ENCODE peak calls at places on chromosome 18, in six cellular contexts. One of them, this sample, is unnamed.

GRCh38 chr18:61833978-61834377 is 58.8 kb downstream of the RNF152 start:
- DNase-seq in HepG2: no peak
- DNase-seq in A549: no peak
- DNase-seq in K562: no peak
- DNase-seq in endothelial cell of umbilical vein: peak; percentile 50
- DNase-seq in GM12878: no peak
- DNase-seq in this sample: no peak

GRCh38 chr18:65901522-65901921 is 150.7 kb downstream of the CDH7 start:
- DNase-seq in HepG2: no peak
- DNase-seq in A549: no peak
- DNase-seq in K562: no peak
- DNase-seq in endothelial cell of umbilical vein: no peak
- DNase-seq in GM12878: no peak
- DNase-seq in this sample: no peak

GRCh38 chr18:56200381-56200831 is 438.0 kb downstream of the TXNL1 start:
- DNase-seq in HepG2: no peak
- DNase-seq in A549: no peak
- DNase-seq in K562: no peak
- DNase-seq in endothelial cell of umbilical vein: peak; percentile 93
- DNase-seq in GM12878: no peak
- DNase-seq in this sample: no peak

GRCh38 chr18:60040966-60041365 is 141.2 kb downstream of the PMAIP1 start:
- DNase-seq in HepG2: no peak
- DNase-seq in A549: no peak
- DNase-seq in K562: no peak
- DNase-seq in endothelial cell of umbilical vein: no peak
- DNase-seq in GM12878: no peak
- DNase-seq in this sample: no peak

GRCh38 chr18:23384778-23385736 is 68.0 kb upstream of the RIOK3 start:
- DNase-seq in HepG2: peak; percentile 73
- DNase-seq in A549: no peak
- DNase-seq in K562: no peak
- DNase-seq in endothelial cell of umbilical vein: no peak
- DNase-seq in GM12878: no peak
- DNase-seq in this sample: no peak

GRCh38 chr18:9708057-9708881 is at the start of gene RAB31:
- DNase-seq in HepG2: no peak
- DNase-seq in A549: peak; percentile 44
- DNase-seq in K562: peak; percentile 97
- DNase-seq in endothelial cell of umbilical vein: peak; percentile 67
- DNase-seq in GM12878: no peak
- DNase-seq in this sample: peak; percentile 65

GRCh38 chr18:44895176-44895798 is 214.6 kb downstream of the SETBP1 start:
- DNase-seq in HepG2: no peak
- DNase-seq in A549: peak; percentile 16
- DNase-seq in K562: peak; percentile 11
- DNase-seq in endothelial cell of umbilical vein: peak; percentile 49
- DNase-seq in GM12878: peak; percentile 53
- DNase-seq in this sample: peak; percentile 57

GRCh38 chr18:22980394-22980793 is 47.3 kb downstream of the RBBP8 start:
- DNase-seq in HepG2: no peak
- DNase-seq in A549: no peak
- DNase-seq in K562: no peak
- DNase-seq in endothelial cell of umbilical vein: no peak
- DNase-seq in GM12878: no peak
- DNase-seq in this sample: no peak

GRCh38 chr18:65936678-65937077 is 185.9 kb downstream of the CDH7 start:
- DNase-seq in HepG2: no peak
- DNase-seq in A549: no peak
- DNase-seq in K562: no peak
- DNase-seq in endothelial cell of umbilical vein: no peak
- DNase-seq in GM12878: no peak
- DNase-seq in this sample: no peak

GRCh38 chr18:44601447-44601846 is 79.2 kb upstream of the SETBP1 start:
- DNase-seq in HepG2: no peak
- DNase-seq in A549: no peak
- DNase-seq in K562: no peak
- DNase-seq in endothelial cell of umbilical vein: peak; percentile 36
- DNase-seq in GM12878: no peak
- DNase-seq in this sample: no peak

GRCh38 chr18:48994044-48994651 is 43.4 kb upstream of the SMAD7 start:
- DNase-seq in HepG2: peak; percentile 48
- DNase-seq in A549: no peak
- DNase-seq in K562: no peak
- DNase-seq in endothelial cell of umbilical vein: no peak
- DNase-seq in GM12878: no peak
- DNase-seq in this sample: no peak

GRCh38 chr18:35526476-35527120 is 28.8 kb upstream of the INO80C start:
- DNase-seq in HepG2: no peak
- DNase-seq in A549: no peak
- DNase-seq in K562: no peak
- DNase-seq in endothelial cell of umbilical vein: no peak
- DNase-seq in GM12878: no peak
- DNase-seq in this sample: peak; percentile 60

GRCh38 chr18:6979954-6980353 is 137.6 kb downstream of the LAMA1 start:
- DNase-seq in HepG2: no peak
- DNase-seq in A549: no peak
- DNase-seq in K562: no peak
- DNase-seq in endothelial cell of umbilical vein: no peak
- DNase-seq in GM12878: no peak
- DNase-seq in this sample: no peak

GRCh38 chr18:32355896-32356295 is 114.8 kb downstream of the GAREM1 start:
- DNase-seq in HepG2: no peak
- DNase-seq in A549: no peak
- DNase-seq in K562: no peak
- DNase-seq in endothelial cell of umbilical vein: no peak
- DNase-seq in GM12878: no peak
- DNase-seq in this sample: no peak

GRCh38 chr18:59957957-59958356 is 58.2 kb downstream of the PMAIP1 start:
- DNase-seq in HepG2: peak; percentile 3
- DNase-seq in A549: no peak
- DNase-seq in K562: peak; percentile 14
- DNase-seq in endothelial cell of umbilical vein: peak; percentile 52
- DNase-seq in GM12878: no peak
- DNase-seq in this sample: peak; percentile 5

GRCh38 chr18:23635283-23636040 is 27.2 kb downstream of the ANKRD29 start:
- DNase-seq in HepG2: no peak
- DNase-seq in A549: no peak
- DNase-seq in K562: no peak
- DNase-seq in endothelial cell of umbilical vein: no peak
- DNase-seq in GM12878: no peak
- DNase-seq in this sample: peak; percentile 49

GRCh38 chr18:68742206-68742605 is 27.3 kb upstream of the TMX3 start:
- DNase-seq in HepG2: no peak
- DNase-seq in A549: no peak
- DNase-seq in K562: no peak
- DNase-seq in endothelial cell of umbilical vein: no peak
- DNase-seq in GM12878: no peak
- DNase-seq in this sample: no peak

GRCh38 chr18:24659837-24660720 is 199.6 kb downstream of the HRH4 start:
- DNase-seq in HepG2: no peak
- DNase-seq in A549: no peak
- DNase-seq in K562: no peak
- DNase-seq in endothelial cell of umbilical vein: peak; percentile 33
- DNase-seq in GM12878: no peak
- DNase-seq in this sample: no peak

GRCh38 chr18:55362303-55362702 is 225.7 kb downstream of the TCF4 start:
- DNase-seq in HepG2: no peak
- DNase-seq in A549: no peak
- DNase-seq in K562: no peak
- DNase-seq in endothelial cell of umbilical vein: peak; percentile 37
- DNase-seq in GM12878: no peak
- DNase-seq in this sample: no peak

GRCh38 chr18:6624271-6624670 is 105.2 kb upstream of the ARHGAP28 start:
- DNase-seq in HepG2: no peak
- DNase-seq in A549: no peak
- DNase-seq in K562: no peak
- DNase-seq in endothelial cell of umbilical vein: peak; percentile 63
- DNase-seq in GM12878: no peak
- DNase-seq in this sample: no peak

GRCh38 chr18:49656098-49656591 is 94.3 kb downstream of the LIPG start:
- DNase-seq in HepG2: no peak
- DNase-seq in A549: no peak
- DNase-seq in K562: no peak
- DNase-seq in endothelial cell of umbilical vein: no peak
- DNase-seq in GM12878: no peak
- DNase-seq in this sample: peak; percentile 41

GRCh38 chr18:59994357-59994756 is 94.6 kb downstream of the PMAIP1 start:
- DNase-seq in HepG2: no peak
- DNase-seq in A549: no peak
- DNase-seq in K562: no peak
- DNase-seq in endothelial cell of umbilical vein: no peak
- DNase-seq in GM12878: no peak
- DNase-seq in this sample: peak; percentile 18

GRCh38 chr18:54267688-54268087 is 1.6 kb upstream of the POLI start:
- DNase-seq in HepG2: no peak
- DNase-seq in A549: no peak
- DNase-seq in K562: no peak
- DNase-seq in endothelial cell of umbilical vein: no peak
- DNase-seq in GM12878: no peak
- DNase-seq in this sample: no peak

GRCh38 chr18:55783921-55784320 is 195.9 kb upstream of the TCF4 start:
- DNase-seq in HepG2: no peak
- DNase-seq in A549: no peak
- DNase-seq in K562: no peak
- DNase-seq in endothelial cell of umbilical vein: no peak
- DNase-seq in GM12878: no peak
- DNase-seq in this sample: no peak

GRCh38 chr18:56307771-56308170 is 330.6 kb downstream of the TXNL1 start:
- DNase-seq in HepG2: no peak
- DNase-seq in A549: no peak
- DNase-seq in K562: no peak
- DNase-seq in endothelial cell of umbilical vein: no peak
- DNase-seq in GM12878: no peak
- DNase-seq in this sample: no peak

GRCh38 chr18:56217406-56217805 is 421.0 kb downstream of the TXNL1 start:
- DNase-seq in HepG2: no peak
- DNase-seq in A549: no peak
- DNase-seq in K562: no peak
- DNase-seq in endothelial cell of umbilical vein: no peak
- DNase-seq in GM12878: no peak
- DNase-seq in this sample: no peak

GRCh38 chr18:67475673-67476072 is 40.8 kb downstream of the DSEL start:
- DNase-seq in HepG2: no peak
- DNase-seq in A549: no peak
- DNase-seq in K562: no peak
- DNase-seq in endothelial cell of umbilical vein: no peak
- DNase-seq in GM12878: no peak
- DNase-seq in this sample: peak; percentile 3
- TF ChIP-seq MYC in HepG2: no peak
- TF ChIP-seq MYC in A549: no peak
- TF ChIP-seq MYC in K562: no peak
- TF ChIP-seq MYC in endothelial cell of umbilical vein: no peak
- TF ChIP-seq MYC in GM12878: no peak
- TF ChIP-seq MYC in this sample: no peak

GRCh38 chr18:50967714-50968661 is at the start of gene ELAC1:
- DNase-seq in HepG2: peak; percentile 65
- DNase-seq in A549: peak; percentile 50
- DNase-seq in K562: peak; percentile 85
- DNase-seq in endothelial cell of umbilical vein: peak; percentile 75
- DNase-seq in GM12878: peak; percentile 20
- DNase-seq in this sample: peak; percentile 86
- TF ChIP-seq MYC in HepG2: peak; percentile 80
- TF ChIP-seq MYC in A549: peak; percentile 33
- TF ChIP-seq MYC in K562: no peak
- TF ChIP-seq MYC in endothelial cell of umbilical vein: no peak
- TF ChIP-seq MYC in GM12878: no peak
- TF ChIP-seq MYC in this sample: no peak

DNA sequence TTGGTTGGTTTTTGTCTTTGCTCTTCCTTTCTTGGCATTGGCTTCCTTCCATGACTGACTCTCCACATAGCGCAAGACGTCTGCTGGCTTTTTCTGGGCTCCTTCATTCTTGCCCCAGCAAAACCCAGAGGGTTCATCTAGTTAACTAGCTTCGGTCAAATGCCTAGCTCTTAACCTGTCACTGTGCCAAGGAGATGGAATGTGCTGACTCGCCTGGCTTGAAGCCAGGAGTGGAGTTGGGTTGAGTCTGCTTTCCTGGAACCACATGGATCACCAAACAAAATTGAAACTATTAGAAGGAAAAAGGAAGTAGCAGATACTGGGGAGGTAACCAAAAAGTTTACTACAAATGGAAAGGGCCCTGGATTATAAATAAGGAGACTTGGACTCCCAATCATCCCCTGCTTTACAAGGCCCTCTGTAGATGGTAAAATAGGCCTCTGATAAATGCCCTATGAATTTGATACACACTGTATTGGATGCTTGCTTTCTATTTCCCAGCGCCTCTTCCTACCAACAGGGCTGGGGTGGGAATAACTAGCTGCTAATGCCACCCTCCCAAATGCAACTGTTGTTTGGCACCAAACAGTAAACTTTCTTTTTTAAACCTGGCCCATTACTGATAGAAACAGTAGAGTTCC is 11.3 kb downstream of the MALT1 start:
- DNase-seq in HepG2: peak; percentile 68
- DNase-seq in A549: no peak
- DNase-seq in K562: no peak
- DNase-seq in endothelial cell of umbilical vein: peak; percentile 73
- DNase-seq in GM12878: no peak
- DNase-seq in this sample: no peak
- TF ChIP-seq MYC in HepG2: no peak
- TF ChIP-seq MYC in A549: no peak
- TF ChIP-seq MYC in K562: no peak
- TF ChIP-seq MYC in endothelial cell of umbilical vein: no peak
- TF ChIP-seq MYC in GM12878: no peak
- TF ChIP-seq MYC in this sample: no peak

GRCh38 chr18:79819951-79820351 is 22.2 kb downstream of the KCNG2 start:
- DNase-seq in HepG2: no peak
- DNase-seq in A549: no peak
- DNase-seq in K562: no peak
- DNase-seq in endothelial cell of umbilical vein: no peak
- DNase-seq in GM12878: peak; percentile 46
- DNase-seq in this sample: peak; percentile 84
- TF ChIP-seq MYC in HepG2: no peak
- TF ChIP-seq MYC in A549: no peak
- TF ChIP-seq MYC in K562: no peak
- TF ChIP-seq MYC in endothelial cell of umbilical vein: no peak
- TF ChIP-seq MYC in GM12878: no peak
- TF ChIP-seq MYC in this sample: peak; percentile 73

DNA sequence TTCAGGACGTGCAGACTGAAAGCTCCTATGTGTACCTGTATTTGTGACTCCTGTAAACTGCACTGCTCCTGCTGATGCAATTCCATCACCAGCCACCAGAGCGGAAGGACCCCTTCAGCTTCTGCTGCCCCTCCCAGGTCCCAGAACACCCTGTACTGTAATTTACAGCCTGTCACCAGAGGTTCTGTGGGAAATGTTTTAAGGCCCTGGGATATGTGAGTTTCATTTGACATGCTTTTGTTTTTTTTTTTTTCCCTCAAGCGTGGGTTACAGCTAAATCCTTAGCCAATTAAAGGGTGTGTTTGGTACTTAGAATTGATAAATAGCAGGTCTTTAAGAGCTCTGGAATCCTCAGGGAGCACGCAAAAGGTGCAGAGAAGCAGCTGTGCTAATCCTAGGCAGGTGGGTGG is 79.4 kb downstream of the KCTD1 start:
- DNase-seq in HepG2: peak; percentile 36
- DNase-seq in A549: no peak
- DNase-seq in K562: peak; percentile 60
- DNase-seq in endothelial cell of umbilical vein: peak; percentile 26
- DNase-seq in GM12878: no peak
- DNase-seq in this sample: peak; percentile 22
- TF ChIP-seq MYC in HepG2: no peak
- TF ChIP-seq MYC in A549: no peak
- TF ChIP-seq MYC in K562: no peak
- TF ChIP-seq MYC in endothelial cell of umbilical vein: no peak
- TF ChIP-seq MYC in GM12878: no peak
- TF ChIP-seq MYC in this sample: no peak

This sample was measured in NB4.